ENCODE peak calls at places on chromosomes 13 and 19, in six cellular contexts. One of them, this sample, is unnamed.

GRCh38 chr19:35254341-35255297 is 5.8 kb downstream of the LSR start:
- DNase-seq in glomerular endothelial cell: no peak
- DNase-seq in ureter: no peak
- DNase-seq in NCI-H82: no peak
- DNase-seq in fibroblast of the aortic adventitia: no peak
- DNase-seq in stimulated activated CD4-positive, alpha-beta T cell treated with anti-CD3 and anti-CD28 coated beads, Interleukin-2, amount 100 ng/mL, for 24 hours: no peak
- DNase-seq in this sample: no peak

GRCh38 chr19:1811472-1811894 is 593 bp downstream of the ATP8B3 start:
- DNase-seq in stimulated activated CD4-positive, alpha-beta T cell treated with anti-CD3 and anti-CD28 coated beads, Interleukin-2, amount 100 ng/mL, for 24 hours: peak
- DNase-seq in fibroblast of the aortic adventitia: peak
- DNase-seq in ureter: peak
- DNase-seq in glomerular endothelial cell: no peak
- DNase-seq in NCI-H82: peak
- DNase-seq in this sample: peak

GRCh38 chr19:16620018-16620417 is 8.0 kb downstream of the MED26 start:
- DNase-seq in stimulated activated CD4-positive, alpha-beta T cell treated with anti-CD3 and anti-CD28 coated beads, Interleukin-2, amount 100 ng/mL, for 24 hours: no peak
- DNase-seq in fibroblast of the aortic adventitia: no peak
- DNase-seq in NCI-H82: no peak
- DNase-seq in glomerular endothelial cell: no peak
- DNase-seq in ureter: no peak
- DNase-seq in this sample: no peak

GRCh38 chr13:110047511-110047910 is 259.4 kb downstream of the COL4A1 start:
- DNase-seq in fibroblast of the aortic adventitia: peak
- DNase-seq in glomerular endothelial cell: no peak
- DNase-seq in NCI-H82: no peak
- DNase-seq in ureter: peak
- DNase-seq in stimulated activated CD4-positive, alpha-beta T cell treated with anti-CD3 and anti-CD28 coated beads, Interleukin-2, amount 100 ng/mL, for 24 hours: no peak
- DNase-seq in this sample: no peak

GRCh38 chr13:51814825-51815650 is 11.1 kb upstream of the DHRS12 start:
- DNase-seq in NCI-H82: peak
- DNase-seq in stimulated activated CD4-positive, alpha-beta T cell treated with anti-CD3 and anti-CD28 coated beads, Interleukin-2, amount 100 ng/mL, for 24 hours: peak
- DNase-seq in fibroblast of the aortic adventitia: peak
- DNase-seq in ureter: peak
- DNase-seq in glomerular endothelial cell: no peak
- DNase-seq in this sample: peak

GRCh38 chr19:9936151-9937000 is at the start of gene OLFM2:
- DNase-seq in ureter: no peak
- DNase-seq in NCI-H82: peak
- DNase-seq in fibroblast of the aortic adventitia: no peak
- DNase-seq in stimulated activated CD4-positive, alpha-beta T cell treated with anti-CD3 and anti-CD28 coated beads, Interleukin-2, amount 100 ng/mL, for 24 hours: peak
- DNase-seq in glomerular endothelial cell: no peak
- DNase-seq in this sample: peak

GRCh38 chr13:110676057-110676510 is 29.8 kb downstream of the CARS2 start:
- DNase-seq in NCI-H82: no peak
- DNase-seq in glomerular endothelial cell: no peak
- DNase-seq in fibroblast of the aortic adventitia: no peak
- DNase-seq in ureter: no peak
- DNase-seq in stimulated activated CD4-positive, alpha-beta T cell treated with anti-CD3 and anti-CD28 coated beads, Interleukin-2, amount 100 ng/mL, for 24 hours: no peak
- DNase-seq in this sample: no peak

GRCh38 chr13:80000679-80001509 is 340.0 kb downstream of the SPRY2 start:
- DNase-seq in NCI-H82: no peak
- DNase-seq in fibroblast of the aortic adventitia: no peak
- DNase-seq in glomerular endothelial cell: no peak
- DNase-seq in stimulated activated CD4-positive, alpha-beta T cell treated with anti-CD3 and anti-CD28 coated beads, Interleukin-2, amount 100 ng/mL, for 24 hours: no peak
- DNase-seq in ureter: no peak
- DNase-seq in this sample: no peak

GRCh38 chr13:111488466-111489132 is 168.2 kb downstream of the TEX29 start:
- DNase-seq in NCI-H82: no peak
- DNase-seq in ureter: peak
- DNase-seq in fibroblast of the aortic adventitia: no peak
- DNase-seq in stimulated activated CD4-positive, alpha-beta T cell treated with anti-CD3 and anti-CD28 coated beads, Interleukin-2, amount 100 ng/mL, for 24 hours: no peak
- DNase-seq in glomerular endothelial cell: no peak
- DNase-seq in this sample: no peak

GRCh38 chr13:97879646-97880297 is 73.7 kb upstream of the IPO5 start:
- DNase-seq in NCI-H82: no peak
- DNase-seq in glomerular endothelial cell: peak
- DNase-seq in stimulated activated CD4-positive, alpha-beta T cell treated with anti-CD3 and anti-CD28 coated beads, Interleukin-2, amount 100 ng/mL, for 24 hours: no peak
- DNase-seq in fibroblast of the aortic adventitia: peak
- DNase-seq in ureter: no peak
- DNase-seq in this sample: no peak

GRCh38 chr13:29239653-29240525 is 355.6 kb downstream of the SLC7A1 start:
- DNase-seq in ureter: no peak
- DNase-seq in glomerular endothelial cell: no peak
- DNase-seq in NCI-H82: no peak
- DNase-seq in stimulated activated CD4-positive, alpha-beta T cell treated with anti-CD3 and anti-CD28 coated beads, Interleukin-2, amount 100 ng/mL, for 24 hours: no peak
- DNase-seq in fibroblast of the aortic adventitia: no peak
- DNase-seq in this sample: no peak

GRCh38 chr13:99220199-99220931 is 19.7 kb downstream of the UBAC2 start:
- DNase-seq in glomerular endothelial cell: no peak
- DNase-seq in ureter: no peak
- DNase-seq in fibroblast of the aortic adventitia: no peak
- DNase-seq in stimulated activated CD4-positive, alpha-beta T cell treated with anti-CD3 and anti-CD28 coated beads, Interleukin-2, amount 100 ng/mL, for 24 hours: no peak
- DNase-seq in NCI-H82: no peak
- DNase-seq in this sample: peak

GRCh38 chr13:42847891-42848663 is 66.7 kb downstream of the FAM216B start:
- DNase-seq in stimulated activated CD4-positive, alpha-beta T cell treated with anti-CD3 and anti-CD28 coated beads, Interleukin-2, amount 100 ng/mL, for 24 hours: no peak
- DNase-seq in glomerular endothelial cell: no peak
- DNase-seq in fibroblast of the aortic adventitia: peak
- DNase-seq in NCI-H82: no peak
- DNase-seq in ureter: no peak
- DNase-seq in this sample: no peak

GRCh38 chr19:7715671-7716070 is 13.7 kb upstream of the FCER2 start:
- DNase-seq in stimulated activated CD4-positive, alpha-beta T cell treated with anti-CD3 and anti-CD28 coated beads, Interleukin-2, amount 100 ng/mL, for 24 hours: no peak
- DNase-seq in NCI-H82: no peak
- DNase-seq in glomerular endothelial cell: no peak
- DNase-seq in ureter: no peak
- DNase-seq in fibroblast of the aortic adventitia: no peak
- DNase-seq in this sample: no peak

GRCh38 chr19:40512473-40513344 is 45.9 kb downstream of the SPTBN4 start:
- DNase-seq in stimulated activated CD4-positive, alpha-beta T cell treated with anti-CD3 and anti-CD28 coated beads, Interleukin-2, amount 100 ng/mL, for 24 hours: peak
- DNase-seq in NCI-H82: peak
- DNase-seq in fibroblast of the aortic adventitia: no peak
- DNase-seq in glomerular endothelial cell: no peak
- DNase-seq in ureter: no peak
- DNase-seq in this sample: peak

GRCh38 chr19:33437351-33438015 is 64.0 kb downstream of the CEBPG start:
- DNase-seq in stimulated activated CD4-positive, alpha-beta T cell treated with anti-CD3 and anti-CD28 coated beads, Interleukin-2, amount 100 ng/mL, for 24 hours: no peak
- DNase-seq in glomerular endothelial cell: no peak
- DNase-seq in ureter: no peak
- DNase-seq in fibroblast of the aortic adventitia: no peak
- DNase-seq in NCI-H82: no peak
- DNase-seq in this sample: peak

GRCh38 chr13:35769812-35770211 is 293.3 kb upstream of the MAB21L1 start:
- DNase-seq in glomerular endothelial cell: no peak
- DNase-seq in NCI-H82: peak
- DNase-seq in ureter: no peak
- DNase-seq in stimulated activated CD4-positive, alpha-beta T cell treated with anti-CD3 and anti-CD28 coated beads, Interleukin-2, amount 100 ng/mL, for 24 hours: no peak
- DNase-seq in fibroblast of the aortic adventitia: no peak
- DNase-seq in this sample: peak

GRCh38 chr13:91162180-91162579 is 185.3 kb upstream of the MIR17HG start:
- DNase-seq in stimulated activated CD4-positive, alpha-beta T cell treated with anti-CD3 and anti-CD28 coated beads, Interleukin-2, amount 100 ng/mL, for 24 hours: no peak
- DNase-seq in glomerular endothelial cell: no peak
- DNase-seq in ureter: no peak
- DNase-seq in fibroblast of the aortic adventitia: no peak
- DNase-seq in NCI-H82: peak
- DNase-seq in this sample: no peak

GRCh38 chr13:53250272-53250875 is 221.8 kb downstream of the OLFM4 start:
- DNase-seq in ureter: no peak
- DNase-seq in stimulated activated CD4-positive, alpha-beta T cell treated with anti-CD3 and anti-CD28 coated beads, Interleukin-2, amount 100 ng/mL, for 24 hours: no peak
- DNase-seq in NCI-H82: peak
- DNase-seq in glomerular endothelial cell: peak
- DNase-seq in fibroblast of the aortic adventitia: peak
- DNase-seq in this sample: peak

GRCh38 chr19:19096641-19097627 is 33.1 kb downstream of the SLC25A42 start:
- DNase-seq in fibroblast of the aortic adventitia: no peak
- DNase-seq in stimulated activated CD4-positive, alpha-beta T cell treated with anti-CD3 and anti-CD28 coated beads, Interleukin-2, amount 100 ng/mL, for 24 hours: no peak
- DNase-seq in glomerular endothelial cell: no peak
- DNase-seq in ureter: no peak
- DNase-seq in NCI-H82: no peak
- DNase-seq in this sample: no peak

GRCh38 chr19:38647966-38648788 is 728 bp downstream of the ACTN4 start:
- DNase-seq in ureter: no peak
- DNase-seq in NCI-H82: peak
- DNase-seq in fibroblast of the aortic adventitia: peak
- DNase-seq in glomerular endothelial cell: no peak
- DNase-seq in stimulated activated CD4-positive, alpha-beta T cell treated with anti-CD3 and anti-CD28 coated beads, Interleukin-2, amount 100 ng/mL, for 24 hours: no peak
- DNase-seq in this sample: peak

GRCh38 chr13:21625366-21625765 is 21.4 kb upstream of the MICU2 start:
- DNase-seq in stimulated activated CD4-positive, alpha-beta T cell treated with anti-CD3 and anti-CD28 coated beads, Interleukin-2, amount 100 ng/mL, for 24 hours: no peak
- DNase-seq in NCI-H82: peak
- DNase-seq in glomerular endothelial cell: no peak
- DNase-seq in fibroblast of the aortic adventitia: peak
- DNase-seq in ureter: no peak
- DNase-seq in this sample: peak

GRCh38 chr19:38792250-38793111 is 3.5 kb downstream of the LGALS7B start:
- DNase-seq in NCI-H82: no peak
- DNase-seq in ureter: peak
- DNase-seq in fibroblast of the aortic adventitia: no peak
- DNase-seq in glomerular endothelial cell: no peak
- DNase-seq in stimulated activated CD4-positive, alpha-beta T cell treated with anti-CD3 and anti-CD28 coated beads, Interleukin-2, amount 100 ng/mL, for 24 hours: peak
- DNase-seq in this sample: no peak

GRCh38 chr13:76683168-76683567 is 203.0 kb downstream of the KCTD12 start:
- DNase-seq in stimulated activated CD4-positive, alpha-beta T cell treated with anti-CD3 and anti-CD28 coated beads, Interleukin-2, amount 100 ng/mL, for 24 hours: no peak
- DNase-seq in ureter: no peak
- DNase-seq in NCI-H82: no peak
- DNase-seq in glomerular endothelial cell: no peak
- DNase-seq in fibroblast of the aortic adventitia: no peak
- DNase-seq in this sample: no peak

GRCh38 chr13:49042476-49042875 is 66.8 kb downstream of the FNDC3A start:
- DNase-seq in stimulated activated CD4-positive, alpha-beta T cell treated with anti-CD3 and anti-CD28 coated beads, Interleukin-2, amount 100 ng/mL, for 24 hours: no peak
- DNase-seq in ureter: no peak
- DNase-seq in glomerular endothelial cell: no peak
- DNase-seq in NCI-H82: no peak
- DNase-seq in fibroblast of the aortic adventitia: no peak
- DNase-seq in this sample: no peak

GRCh38 chr13:20882206-20882605 is 20.3 kb downstream of the XPO4 start:
- DNase-seq in stimulated activated CD4-positive, alpha-beta T cell treated with anti-CD3 and anti-CD28 coated beads, Interleukin-2, amount 100 ng/mL, for 24 hours: no peak
- DNase-seq in fibroblast of the aortic adventitia: peak
- DNase-seq in NCI-H82: peak
- DNase-seq in ureter: no peak
- DNase-seq in glomerular endothelial cell: no peak
- DNase-seq in this sample: peak

GRCh38 chr19:58439576-58440554 is at the start of gene ZNF132:
- DNase-seq in stimulated activated CD4-positive, alpha-beta T cell treated with anti-CD3 and anti-CD28 coated beads, Interleukin-2, amount 100 ng/mL, for 24 hours: peak
- DNase-seq in NCI-H82: peak
- DNase-seq in ureter: peak
- DNase-seq in glomerular endothelial cell: peak
- DNase-seq in fibroblast of the aortic adventitia: peak
- DNase-seq in this sample: no peak

GRCh38 chr19:58394821-58395219 is 636 bp upstream of the RNF225 start:
- DNase-seq in ureter: no peak
- DNase-seq in glomerular endothelial cell: no peak
- DNase-seq in fibroblast of the aortic adventitia: no peak
- DNase-seq in stimulated activated CD4-positive, alpha-beta T cell treated with anti-CD3 and anti-CD28 coated beads, Interleukin-2, amount 100 ng/mL, for 24 hours: no peak
- DNase-seq in NCI-H82: no peak
- DNase-seq in this sample: peak

GRCh38 chr13:99005609-99006008 is 27.7 kb upstream of the DOCK9 start:
- DNase-seq in glomerular endothelial cell: no peak
- DNase-seq in stimulated activated CD4-positive, alpha-beta T cell treated with anti-CD3 and anti-CD28 coated beads, Interleukin-2, amount 100 ng/mL, for 24 hours: no peak
- DNase-seq in NCI-H82: no peak
- DNase-seq in ureter: no peak
- DNase-seq in fibroblast of the aortic adventitia: no peak
- DNase-seq in this sample: no peak

GRCh38 chr13:75788494-75788991 is 152.4 kb downstream of the LMO7 start:
- DNase-seq in stimulated activated CD4-positive, alpha-beta T cell treated with anti-CD3 and anti-CD28 coated beads, Interleukin-2, amount 100 ng/mL, for 24 hours: no peak
- DNase-seq in NCI-H82: no peak
- DNase-seq in glomerular endothelial cell: no peak
- DNase-seq in ureter: no peak
- DNase-seq in fibroblast of the aortic adventitia: peak
- DNase-seq in this sample: no peak

GRCh38 chr19:4539697-4540581 is at the start of gene LRG1:
- DNase-seq in glomerular endothelial cell: no peak
- DNase-seq in ureter: peak
- DNase-seq in NCI-H82: no peak
- DNase-seq in fibroblast of the aortic adventitia: no peak
- DNase-seq in stimulated activated CD4-positive, alpha-beta T cell treated with anti-CD3 and anti-CD28 coated beads, Interleukin-2, amount 100 ng/mL, for 24 hours: peak
- DNase-seq in this sample: no peak

GRCh38 chr19:43624933-43625332 is 5.5 kb upstream of the ZNF428 start:
- DNase-seq in fibroblast of the aortic adventitia: no peak
- DNase-seq in stimulated activated CD4-positive, alpha-beta T cell treated with anti-CD3 and anti-CD28 coated beads, Interleukin-2, amount 100 ng/mL, for 24 hours: peak
- DNase-seq in ureter: no peak
- DNase-seq in NCI-H82: peak
- DNase-seq in glomerular endothelial cell: no peak
- DNase-seq in this sample: no peak

GRCh38 chr19:45099465-45100201 is 6.7 kb downstream of the PPP1R37 start:
- DNase-seq in glomerular endothelial cell: no peak
- DNase-seq in stimulated activated CD4-positive, alpha-beta T cell treated with anti-CD3 and anti-CD28 coated beads, Interleukin-2, amount 100 ng/mL, for 24 hours: no peak
- DNase-seq in ureter: peak
- DNase-seq in NCI-H82: no peak
- DNase-seq in fibroblast of the aortic adventitia: no peak
- DNase-seq in this sample: peak

GRCh38 chr13:106302011-106302410 is 233.5 kb downstream of the EFNB2 start:
- DNase-seq in stimulated activated CD4-positive, alpha-beta T cell treated with anti-CD3 and anti-CD28 coated beads, Interleukin-2, amount 100 ng/mL, for 24 hours: no peak
- DNase-seq in glomerular endothelial cell: no peak
- DNase-seq in NCI-H82: no peak
- DNase-seq in ureter: no peak
- DNase-seq in fibroblast of the aortic adventitia: no peak
- DNase-seq in this sample: no peak